ENCODE peak calls at places on chromosomes 6 and 20, in six cellular contexts. R is NCI-H2081; H is left ventricle myocardium inferior; F is colonic mucosa; B is activated naive CD8-positive, alpha-beta T cell treated with anti-CD3 and anti-CD28 coated beads, Interleukin-2, amount 50 U/mL, for 24 hours; Z is midbrain. X is an unnamed sample.
A peak's percentile ranks its signal among the peaks of the same experiment; 100 is the strongest.

GRCh38 chr20:46694484-46694883 is 5.2 kb upstream of the TP53RK start:
- DNase-seq in R (no peak), Z (peak; percentile 26), F (no peak), H (no peak), B (no peak), X (no peak)

GRCh38 chr6:133705731-133706130 is 183.2 kb upstream of the TCF21 start:
- DNase-seq in B (no peak), R (no peak), F (no peak), H (no peak), Z (no peak), X (no peak)

GRCh38 chr6:168071620-168072019 is 7.4 kb downstream of the FRMD1 start:
- DNase-seq in R (no peak), H (no peak), Z (no peak), B (no peak), F (peak; percentile 37), X (no peak)

GRCh38 chr20:2578430-2579192 is 42.2 kb downstream of the TMC2 start:
- DNase-seq in R (no peak), H (no peak), Z (no peak), F (peak; percentile 38), B (no peak), X (no peak)

GRCh38 chr6:149389509-149390297 is 10.4 kb upstream of the SUMO4 start:
- DNase-seq in H (no peak), B (no peak), F (no peak), R (no peak), Z (no peak), X (no peak)

GRCh38 chr6:154891901-154892300 is 103.2 kb upstream of the TIAM2 start:
- DNase-seq in R (no peak), H (no peak), F (no peak), B (no peak), Z (no peak), X (no peak)

GRCh38 chr6:111566873-111567517 is 38.7 kb downstream of the TRAF3IP2 start:
- DNase-seq in B (no peak), R (peak; percentile 83), H (no peak), Z (peak; percentile 28), F (no peak), X (no peak)

GRCh38 chr20:53408728-53409157 is 184.9 kb downstream of the ZNF217 start:
- DNase-seq in H (no peak), F (no peak), R (no peak), B (no peak), Z (no peak), X (no peak)

GRCh38 chr6:12075067-12075563 is 63.0 kb downstream of the HIVEP1 start:
- DNase-seq in F (no peak), Z (no peak), H (no peak), R (no peak), B (no peak), X (no peak)

GRCh38 chr6:157386023-157386422 is 5.0 kb downstream of the ZDHHC14 start:
- DNase-seq in B (no peak), Z (no peak), H (no peak), F (no peak), R (no peak), X (no peak)

GRCh38 chr6:136383271-136383670 is 93.6 kb upstream of the BCLAF1 start:
- DNase-seq in F (no peak), B (no peak), Z (no peak), H (no peak), R (no peak), X (no peak)

GRCh38 chr20:49276895-49277785 is 717 bp downstream of the ZNFX1 start:
- DNase-seq in B (peak; percentile 79), Z (peak; percentile 31), H (peak; percentile 24), F (peak; percentile 50), R (no peak), X (no peak)

GRCh38 chr20:34715384-34715783 is 11.2 kb downstream of the TP53INP2 start:
- DNase-seq in F (no peak), B (no peak), Z (no peak), H (no peak), R (no peak), X (no peak)

GRCh38 chr20:46703435-46703834 is 6.0 kb upstream of the SLC2A10 start:
- DNase-seq in Z (no peak), B (no peak), F (no peak), R (no peak), H (no peak), X (no peak)

GRCh38 chr20:14336667-14337066 is 745 bp downstream of the FLRT3 start:
- DNase-seq in H (no peak), F (no peak), Z (peak; percentile 36), R (peak; percentile 11), B (no peak), X (no peak)

GRCh38 chr6:125918681-125919566 is 37.6 kb upstream of the HINT3 start:
- DNase-seq in F (peak; percentile 66), B (peak; percentile 30), R (peak; percentile 54), H (no peak), Z (peak; percentile 12), X (no peak)

GRCh38 chr20:43751167-43752050 is 24.6 kb upstream of the GTSF1L start:
- DNase-seq in B (peak; percentile 60), R (no peak), Z (no peak), F (no peak), H (no peak), X (no peak)